ENCODE peak calls at places on chromosome 4, in four cellular contexts. One of them, this sample, is unnamed.

GRCh38 chr4:57156242-57156990 is 46.2 kb upstream of the IGFBP7 start:
- DNase-seq in foreskin fibroblast: no peak
- DNase-seq in cardiac muscle cell: no peak
- DNase-seq in neural crest cell: no peak
- DNase-seq in this sample: no peak

GRCh38 chr4:158949094-158949493 is 153.8 kb upstream of the RAPGEF2 start:
- DNase-seq in neural crest cell: no peak
- DNase-seq in cardiac muscle cell: peak; percentile 31
- DNase-seq in foreskin fibroblast: peak; percentile 68
- DNase-seq in this sample: no peak

GRCh38 chr4:150510176-150510875 is 71.6 kb upstream of the MAB21L2 start:
- DNase-seq in neural crest cell: no peak
- DNase-seq in foreskin fibroblast: peak; percentile 81
- DNase-seq in cardiac muscle cell: peak; percentile 88
- DNase-seq in this sample: no peak

GRCh38 chr4:88646528-88647280 is 50.9 kb downstream of the NAP1L5 start:
- DNase-seq in neural crest cell: no peak
- DNase-seq in foreskin fibroblast: no peak
- DNase-seq in cardiac muscle cell: no peak
- DNase-seq in this sample: peak; percentile 63

GRCh38 chr4:166972071-166972470 is 262.2 kb downstream of the SPOCK3 start:
- DNase-seq in foreskin fibroblast: peak; percentile 50
- DNase-seq in neural crest cell: no peak
- DNase-seq in cardiac muscle cell: peak; percentile 70
- DNase-seq in this sample: no peak

GRCh38 chr4:90419124-90419711 is 292.0 kb downstream of the CCSER1 start:
- DNase-seq in neural crest cell: no peak
- DNase-seq in foreskin fibroblast: peak; percentile 18
- DNase-seq in cardiac muscle cell: peak; percentile 39
- DNase-seq in this sample: no peak

GRCh38 chr4:137768196-137768595 is 235.9 kb upstream of the PCDH18 start:
- DNase-seq in cardiac muscle cell: peak; percentile 21
- DNase-seq in neural crest cell: no peak
- DNase-seq in foreskin fibroblast: peak; percentile 30
- DNase-seq in this sample: no peak

GRCh38 chr4:83850435-83850834 is 314.5 kb downstream of the GPAT3 start:
- DNase-seq in cardiac muscle cell: no peak
- DNase-seq in foreskin fibroblast: peak; percentile 47
- DNase-seq in neural crest cell: no peak
- DNase-seq in this sample: no peak

GRCh38 chr4:41141910-41142309 is 72.4 kb downstream of the APBB2 start:
- DNase-seq in foreskin fibroblast: peak; percentile 81
- DNase-seq in neural crest cell: no peak
- DNase-seq in cardiac muscle cell: peak; percentile 71
- DNase-seq in this sample: no peak

GRCh38 chr4:170047774-170048354 is 21.7 kb upstream of the MFAP3L start:
- DNase-seq in neural crest cell: peak; percentile 59
- DNase-seq in foreskin fibroblast: peak; percentile 81
- DNase-seq in cardiac muscle cell: peak; percentile 79
- DNase-seq in this sample: peak; percentile 39

GRCh38 chr4:88765729-88766128 is 68.1 kb upstream of the NAP1L5 start:
- DNase-seq in neural crest cell: no peak
- DNase-seq in foreskin fibroblast: peak; percentile 90
- DNase-seq in cardiac muscle cell: peak; percentile 79
- DNase-seq in this sample: no peak

GRCh38 chr4:99022566-99022965 is 27.0 kb downstream of the METAP1 start:
- DNase-seq in neural crest cell: no peak
- DNase-seq in cardiac muscle cell: no peak
- DNase-seq in foreskin fibroblast: no peak
- DNase-seq in this sample: no peak

GRCh38 chr4:25590171-25590570 is 65.5 kb upstream of the SLC34A2 start:
- DNase-seq in cardiac muscle cell: no peak
- DNase-seq in neural crest cell: no peak
- DNase-seq in foreskin fibroblast: no peak
- DNase-seq in this sample: no peak

GRCh38 chr4:159268607-159269006 is 165.7 kb downstream of the RAPGEF2 start:
- DNase-seq in cardiac muscle cell: no peak
- DNase-seq in neural crest cell: no peak
- DNase-seq in foreskin fibroblast: peak; percentile 31
- DNase-seq in this sample: no peak

GRCh38 chr4:151685303-151685702 is 75.5 kb downstream of the GATB start:
- DNase-seq in cardiac muscle cell: no peak
- DNase-seq in foreskin fibroblast: no peak
- DNase-seq in neural crest cell: no peak
- DNase-seq in this sample: no peak

GRCh38 chr4:27008693-27009092 is 148.1 kb downstream of the STIM2 start:
- DNase-seq in foreskin fibroblast: peak; percentile 40
- DNase-seq in neural crest cell: no peak
- DNase-seq in cardiac muscle cell: no peak
- DNase-seq in this sample: no peak

GRCh38 chr4:624705-625590 is at the start of gene PDE6B:
- DNase-seq in foreskin fibroblast: no peak
- DNase-seq in cardiac muscle cell: no peak
- DNase-seq in neural crest cell: no peak
- DNase-seq in this sample: no peak

GRCh38 chr4:83219344-83219990 is 65.1 kb downstream of the COQ2 start:
- DNase-seq in neural crest cell: no peak
- DNase-seq in foreskin fibroblast: peak; percentile 71
- DNase-seq in cardiac muscle cell: no peak
- DNase-seq in this sample: no peak

GRCh38 chr4:61532324-61532723 is 332.2 kb downstream of the ADGRL3 start:
- DNase-seq in neural crest cell: peak; percentile 12
- DNase-seq in foreskin fibroblast: no peak
- DNase-seq in cardiac muscle cell: peak; percentile 41
- DNase-seq in this sample: no peak

GRCh38 chr4:72505314-72505744 is 63.7 kb downstream of the ADAMTS3 start:
- DNase-seq in cardiac muscle cell: peak; percentile 82
- DNase-seq in neural crest cell: peak; percentile 6
- DNase-seq in foreskin fibroblast: peak; percentile 63
- DNase-seq in this sample: no peak

GRCh38 chr4:20043992-20044391 is 207.7 kb upstream of the SLIT2 start:
- DNase-seq in foreskin fibroblast: peak; percentile 41
- DNase-seq in neural crest cell: no peak
- DNase-seq in cardiac muscle cell: peak; percentile 29
- DNase-seq in this sample: no peak

GRCh38 chr4:1204828-1205591 is 32.6 kb upstream of the SPON2 start:
- DNase-seq in cardiac muscle cell: no peak
- DNase-seq in foreskin fibroblast: peak; percentile 65
- DNase-seq in neural crest cell: no peak
- DNase-seq in this sample: no peak

GRCh38 chr4:185079271-185079905 is 61.1 kb downstream of the HELT start:
- DNase-seq in cardiac muscle cell: no peak
- DNase-seq in neural crest cell: no peak
- DNase-seq in foreskin fibroblast: no peak
- DNase-seq in this sample: no peak

DNA sequence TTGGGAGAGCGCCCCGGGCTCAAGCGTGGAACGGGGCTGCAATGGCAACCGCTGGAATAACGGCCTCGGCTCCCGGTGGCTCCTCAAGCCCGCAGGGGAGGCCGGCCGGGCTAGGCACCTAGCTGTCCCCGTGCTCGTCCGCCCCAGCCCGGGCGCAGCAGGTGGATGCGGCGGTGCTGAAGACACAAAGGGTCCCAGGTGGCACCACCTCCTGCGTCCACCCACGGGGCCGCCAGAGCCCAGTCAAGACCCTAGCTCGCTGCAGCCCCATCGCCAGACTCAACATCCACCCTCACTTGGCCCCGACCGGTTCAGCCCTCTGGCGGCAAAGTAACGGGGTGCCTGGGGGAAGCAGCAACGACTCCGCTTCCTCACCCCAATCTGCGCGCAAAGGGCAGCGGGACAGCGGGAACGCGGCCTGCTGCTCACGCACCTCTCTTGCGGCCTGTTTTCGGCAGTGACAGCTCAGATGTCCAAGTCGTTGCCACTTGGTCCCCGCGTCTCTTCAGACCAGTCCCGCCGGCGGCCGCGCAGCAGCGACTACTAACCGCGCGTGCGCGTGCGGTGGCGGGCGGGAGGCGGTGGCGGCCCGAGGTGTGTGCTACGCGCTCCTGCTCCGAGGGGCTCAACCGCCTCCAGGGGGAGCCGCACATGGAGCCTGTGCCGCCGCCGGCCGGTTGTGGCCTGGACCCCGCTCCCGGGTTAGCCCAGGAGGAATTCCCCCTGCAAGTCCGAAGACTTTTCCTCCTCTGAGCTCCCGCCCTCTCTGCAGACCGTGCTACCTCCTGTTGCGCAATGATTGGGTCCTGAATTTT is at the start of gene CLGN:
- DNase-seq in neural crest cell: peak; percentile 89
- DNase-seq in cardiac muscle cell: peak; percentile 53
- DNase-seq in foreskin fibroblast: peak; percentile 72
- DNase-seq in this sample: peak; percentile 90
- TF ChIP-seq CTCF in neural crest cell: peak; percentile 62
- TF ChIP-seq CTCF in cardiac muscle cell: peak; percentile 33
- TF ChIP-seq CTCF in foreskin fibroblast: peak; percentile 12
- TF ChIP-seq CTCF in this sample: peak; percentile 46

GRCh38 chr4:142881331-142881730 is 35.2 kb upstream of the INPP4B start:
- DNase-seq in foreskin fibroblast: no peak
- DNase-seq in neural crest cell: no peak
- DNase-seq in cardiac muscle cell: no peak
- DNase-seq in this sample: no peak

GRCh38 chr4:142886566-142886965 is 40.5 kb upstream of the INPP4B start:
- DNase-seq in foreskin fibroblast: no peak
- DNase-seq in cardiac muscle cell: no peak
- DNase-seq in neural crest cell: no peak
- DNase-seq in this sample: no peak

DNA sequence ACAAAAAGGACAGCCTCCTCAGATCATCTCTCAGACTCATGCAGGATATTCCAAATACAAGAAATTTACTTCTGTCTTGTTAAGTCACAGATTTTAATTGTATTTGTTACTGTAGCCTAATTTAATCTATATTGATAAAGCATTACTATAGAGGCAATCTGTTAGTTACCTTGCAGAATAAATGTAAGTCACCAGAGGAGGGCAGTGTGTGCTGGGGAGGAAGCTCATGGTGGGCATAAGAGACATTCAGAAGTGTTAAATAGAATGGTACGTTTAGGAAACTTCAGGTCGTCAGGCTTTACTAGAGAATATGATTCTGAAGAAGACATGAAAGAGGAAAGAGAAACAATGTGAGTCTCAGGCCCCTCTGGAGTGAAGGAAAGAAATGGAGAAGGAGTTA is 37.3 kb upstream of the INPP4B start:
- DNase-seq in cardiac muscle cell: peak; percentile 6
- DNase-seq in foreskin fibroblast: peak; percentile 35
- DNase-seq in neural crest cell: no peak
- DNase-seq in this sample: peak; percentile 15
- TF ChIP-seq CTCF in cardiac muscle cell: peak; percentile 15
- TF ChIP-seq CTCF in foreskin fibroblast: peak; percentile 31
- TF ChIP-seq CTCF in neural crest cell: peak; percentile 51
- TF ChIP-seq CTCF in this sample: peak; percentile 37

GRCh38 chr4:100098011-100098545 is 92.2 kb downstream of the DDIT4L start:
- DNase-seq in cardiac muscle cell: no peak
- DNase-seq in neural crest cell: no peak
- DNase-seq in foreskin fibroblast: no peak
- DNase-seq in this sample: no peak

GRCh38 chr4:100099746-100100145 is 90.5 kb downstream of the DDIT4L start:
- DNase-seq in neural crest cell: no peak
- DNase-seq in cardiac muscle cell: no peak
- DNase-seq in foreskin fibroblast: no peak
- DNase-seq in this sample: no peak

GRCh38 chr4:100098681-100099080 is 91.6 kb downstream of the DDIT4L start:
- DNase-seq in foreskin fibroblast: no peak
- DNase-seq in neural crest cell: no peak
- DNase-seq in cardiac muscle cell: no peak
- DNase-seq in this sample: no peak

GRCh38 chr4:100093091-100093866 is 97.0 kb downstream of the DDIT4L start:
- DNase-seq in cardiac muscle cell: peak; percentile 94
- DNase-seq in foreskin fibroblast: peak; percentile 91
- DNase-seq in neural crest cell: peak; percentile 53
- DNase-seq in this sample: peak; percentile 76

GRCh38 chr4:100095729-100096595 is 94.3 kb downstream of the DDIT4L start:
- DNase-seq in cardiac muscle cell: peak; percentile 88
- DNase-seq in foreskin fibroblast: peak; percentile 85
- DNase-seq in neural crest cell: peak; percentile 27
- DNase-seq in this sample: peak; percentile 59
- TF ChIP-seq CTCF in cardiac muscle cell: peak; percentile 90
- TF ChIP-seq CTCF in foreskin fibroblast: peak; percentile 93
- TF ChIP-seq CTCF in neural crest cell: peak; percentile 74
- TF ChIP-seq CTCF in this sample: peak; percentile 52

DNA sequence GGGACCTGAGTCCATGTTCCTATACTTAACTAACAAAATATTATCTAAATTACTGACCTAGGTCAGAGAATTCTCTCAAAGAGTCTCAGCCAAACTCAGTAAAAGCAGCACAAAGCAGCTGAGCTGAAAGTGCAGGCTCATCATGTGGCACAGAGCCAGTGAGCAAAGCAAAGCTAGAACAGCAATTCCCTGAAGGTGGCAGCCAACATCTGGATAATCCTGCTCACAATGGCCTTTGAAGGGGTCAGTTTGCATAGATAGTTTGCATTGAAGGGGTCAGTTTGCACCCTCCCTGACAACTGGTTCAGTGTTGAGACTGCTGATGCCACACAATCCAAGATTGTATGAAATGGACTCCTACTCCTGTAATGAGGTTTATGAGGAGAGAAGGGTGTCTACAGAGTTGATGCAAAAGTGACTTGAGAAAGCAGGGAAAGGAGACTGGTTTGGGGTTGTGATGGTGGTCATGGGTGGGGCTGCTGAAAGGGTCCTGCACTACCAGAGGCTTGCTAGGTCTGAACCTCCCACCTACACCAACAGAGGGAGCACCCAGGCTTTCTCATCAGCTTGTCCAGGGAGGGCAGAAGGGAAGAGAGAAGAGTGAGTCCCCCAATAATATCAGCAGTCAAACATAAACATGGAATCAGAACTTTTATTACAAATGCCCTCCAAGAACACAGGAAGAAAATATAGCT is 39.7 kb downstream of the TRIM61 start:
- DNase-seq in foreskin fibroblast: peak; percentile 63
- DNase-seq in neural crest cell: no peak
- DNase-seq in cardiac muscle cell: peak; percentile 32
- DNase-seq in this sample: no peak
- TF ChIP-seq CTCF in foreskin fibroblast: no peak
- TF ChIP-seq CTCF in neural crest cell: peak; percentile 26
- TF ChIP-seq CTCF in cardiac muscle cell: peak; percentile 15
- TF ChIP-seq CTCF in this sample: peak; percentile 16

GRCh38 chr4:182862166-182862875 is 54.9 kb downstream of the DCTD start:
- DNase-seq in neural crest cell: no peak
- DNase-seq in cardiac muscle cell: no peak
- DNase-seq in foreskin fibroblast: no peak
- DNase-seq in this sample: no peak
- TF ChIP-seq CTCF in neural crest cell: peak; percentile 13
- TF ChIP-seq CTCF in cardiac muscle cell: no peak
- TF ChIP-seq CTCF in foreskin fibroblast: no peak
- TF ChIP-seq CTCF in this sample: peak; percentile 45

GRCh38 chr4:112910109-112910736 is 139.2 kb upstream of the ANK2 start:
- DNase-seq in cardiac muscle cell: peak; percentile 90
- DNase-seq in foreskin fibroblast: peak; percentile 80
- DNase-seq in neural crest cell: no peak
- DNase-seq in this sample: no peak
- TF ChIP-seq CTCF in cardiac muscle cell: peak; percentile 50
- TF ChIP-seq CTCF in foreskin fibroblast: peak; percentile 11
- TF ChIP-seq CTCF in neural crest cell: no peak
- TF ChIP-seq CTCF in this sample: no peak